ENCODE peak calls at places on chromosomes 3 and 15, in nine cellular contexts. B is COR-L47; G is ovary; L is substantia nigra; D is kidney epithelial cell; C is GM19239; R is stimulated activated naive CD4-positive, alpha-beta T cell; O is renal cortical epithelial cell; I is AG20443. E is an unnamed sample.

GRCh38 chr15:41727143-41727542 is 47.1 kb upstream of the MAPKBP1 start:
- DNase-seq in C (no peak), L (no peak), B (no peak), D (no peak), G (no peak), R (no peak), O (no peak), I (peak; percentile 37), E (no peak)

GRCh38 chr15:80730931-80731330 is 35.8 kb downstream of the ABHD17C start:
- DNase-seq in D (no peak), O (no peak), G (no peak), B (no peak), I (no peak), C (no peak), R (no peak), L (no peak), E (no peak)

GRCh38 chr15:87919064-87919463 is 337.5 kb downstream of the NTRK3 start:
- DNase-seq in I (no peak), B (no peak), C (no peak), G (no peak), D (no peak), R (no peak), L (no peak), O (no peak), E (no peak)

GRCh38 chr15:76012021-76012551 is at the start of gene NRG4:
- DNase-seq in I (no peak), R (no peak), C (no peak), O (peak; percentile 22), D (no peak), L (no peak), G (no peak), B (no peak), E (no peak)

GRCh38 chr15:38671675-38672141 is 107.1 kb upstream of the RASGRP1 start:
- DNase-seq in I (no peak), R (peak; percentile 25), G (no peak), L (no peak), C (no peak), D (no peak), B (no peak), O (no peak), E (no peak)

GRCh38 chr15:90340345-90340744 is 11.7 kb upstream of the ZNF774 start:
- DNase-seq in B (peak; percentile 28), O (no peak), L (no peak), R (no peak), I (no peak), D (no peak), G (no peak), C (no peak), E (no peak)

GRCh38 chr3:31934018-31934417 is 47.0 kb downstream of the OSBPL10 start:
- DNase-seq in G (no peak), C (no peak), O (peak; percentile 66), R (no peak), I (no peak), D (no peak), B (no peak), L (no peak), E (no peak)

GRCh38 chr15:88378259-88378658 is 88.9 kb downstream of the MRPL46 start:
- DNase-seq in D (peak; percentile 26), I (peak; percentile 53), O (peak; percentile 32), B (no peak), C (no peak), R (no peak), L (no peak), G (no peak), E (no peak)

GRCh38 chr15:35023794-35024193 is 35.7 kb upstream of the ZNF770 start:
- DNase-seq in I (no peak), B (no peak), O (no peak), R (no peak), D (no peak), G (no peak), C (no peak), L (no peak), E (no peak)

GRCh38 chr3:172808969-172809546 is 58.5 kb downstream of the ECT2 start:
- DNase-seq in L (no peak), C (no peak), R (no peak), B (peak; percentile 83), O (peak; percentile 47), D (no peak), I (no peak), G (no peak), E (no peak)